ENCODE peak calls at places on chromosomes 6 and 20, in seven cellular contexts. P, C, L, X, Z, A and Y are unnamed samples.

GRCh38 chr6:158042245-158042798 is 60.7 kb downstream of the SYNJ2 start:
- DNase-seq in P (no peak), C (no peak), L (peak; percentile 42), X (no peak), Z (no peak), A (no peak), Y (no peak)

GRCh38 chr20:63238491-63239126 is 2.9 kb downstream of the BIRC7 start:
- DNase-seq in P (no peak), C (no peak), L (no peak), X (no peak), Z (no peak), A (no peak), Y (no peak)

GRCh38 chr6:121247386-121247785 is 86.9 kb downstream of the TBC1D32 start:
- DNase-seq in P (no peak), C (no peak), L (no peak), X (no peak), Z (no peak), A (no peak), Y (no peak)

GRCh38 chr6:138455746-138456392 is 43.4 kb downstream of the NHSL1 start:
- DNase-seq in P (no peak), C (no peak), L (peak; percentile 18), X (no peak), Z (no peak), A (no peak), Y (no peak)

GRCh38 chr20:24781061-24781980 is 167.7 kb upstream of the CST7 start:
- DNase-seq in P (peak; percentile 25), C (peak; percentile 44), L (peak; percentile 87), X (no peak), Z (no peak), A (no peak), Y (no peak)

GRCh38 chr6:150766201-150766997 is 99.1 kb upstream of the MTHFD1L start:
- DNase-seq in P (no peak), C (no peak), L (no peak), X (no peak), Z (no peak), A (no peak), Y (no peak)

GRCh38 chr6:1890071-1890470 is 280.4 kb downstream of the FOXC1 start:
- DNase-seq in P (no peak), C (no peak), L (no peak), X (no peak), Z (no peak), A (no peak), Y (no peak)

GRCh38 chr6:98824163-98824906 is 10.0 kb upstream of the POU3F2 start:
- DNase-seq in P (no peak), C (peak; percentile 69), L (no peak), X (no peak), Z (no peak), A (no peak), Y (peak; percentile 42)

GRCh38 chr6:110355727-110356126 is 2.4 kb downstream of the METTL24 start:
- DNase-seq in P (no peak), C (peak; percentile 31), L (no peak), X (no peak), Z (no peak), A (no peak), Y (no peak)

GRCh38 chr6:45327956-45328522 is at the start of gene RUNX2:
- DNase-seq in P (no peak), C (no peak), L (peak; percentile 54), X (peak; percentile 8), Z (no peak), A (no peak), Y (no peak)

GRCh38 chr6:3687847-3688246 is 63.7 kb downstream of the PXDC1 start:
- DNase-seq in P (no peak), C (no peak), L (no peak), X (no peak), Z (no peak), A (no peak), Y (no peak)

GRCh38 chr6:38572186-38572813 is 67.4 kb downstream of the BTBD9 start:
- DNase-seq in P (no peak), C (no peak), L (no peak), X (no peak), Z (no peak), A (no peak), Y (no peak)

GRCh38 chr6:107118976-107119375 is 3.7 kb upstream of the BEND3 start:
- DNase-seq in P (peak; percentile 66), C (no peak), L (no peak), X (peak; percentile 33), Z (no peak), A (no peak), Y (no peak)

GRCh38 chr6:122008105-122009100 is 391.0 kb upstream of the HSF2 start:
- DNase-seq in P (no peak), C (no peak), L (peak; percentile 49), X (no peak), Z (no peak), A (no peak), Y (peak; percentile 8)

GRCh38 chr20:46171909-46172308 is 53.8 kb downstream of the CD40 start:
- DNase-seq in P (peak; percentile 4), C (no peak), L (no peak), X (no peak), Z (no peak), A (no peak), Y (no peak)

GRCh38 chr20:33027769-33028751 is 3.4 kb upstream of the BPIFB6 start:
- DNase-seq in P (no peak), C (no peak), L (no peak), X (no peak), Z (no peak), A (no peak), Y (no peak)

GRCh38 chr6:85250586-85251216 is 199.2 kb upstream of the NT5E start:
- DNase-seq in P (no peak), C (no peak), L (peak; percentile 21), X (no peak), Z (peak; percentile 37), A (no peak), Y (no peak)

GRCh38 chr20:24911461-24911860 is 37.6 kb upstream of the CST7 start:
- DNase-seq in P (no peak), C (no peak), L (no peak), X (no peak), Z (peak; percentile 0), A (no peak), Y (no peak)

GRCh38 chr6:3522561-3523287 is 65.9 kb upstream of the SLC22A23 start:
- DNase-seq in P (no peak), C (no peak), L (peak; percentile 83), X (no peak), Z (no peak), A (no peak), Y (no peak)

GRCh38 chr20:38725959-38726848 is 1.9 kb downstream of the SLC32A1 start:
- DNase-seq in P (peak; percentile 9), C (peak; percentile 94), L (no peak), X (no peak), Z (no peak), A (peak; percentile 65), Y (peak; percentile 84)

GRCh38 chr6:44700422-44700821 is 312.9 kb downstream of the CDC5L start:
- DNase-seq in P (no peak), C (no peak), L (no peak), X (no peak), Z (no peak), A (no peak), Y (no peak)

GRCh38 chr6:81789303-81789702 is 36.8 kb upstream of the TENT5A start:
- DNase-seq in P (no peak), C (no peak), L (no peak), X (no peak), Z (no peak), A (no peak), Y (no peak)

GRCh38 chr6:145360865-145361264 is 374.5 kb downstream of the EPM2A start:
- DNase-seq in P (no peak), C (no peak), L (no peak), X (no peak), Z (no peak), A (no peak), Y (no peak)

GRCh38 chr6:141874930-141875602 is 257.7 kb upstream of the GJE1 start:
- DNase-seq in P (peak; percentile 57), C (no peak), L (peak; percentile 15), X (peak; percentile 37), Z (no peak), A (no peak), Y (no peak)